ENCODE peak calls at places on chromosome 14, in six cellular contexts. G, X, M, N, T and A are unnamed samples.
A peak's percentile ranks its signal among the peaks of the same experiment; 100 is the strongest.

GRCh38 chr14:71733210-71733883 is 198.9 kb upstream of the RGS6 start:
- DNase-seq in G (no peak), X (no peak), M (no peak), N (no peak), T (no peak), A (no peak)

GRCh38 chr14:22845103-22845394 is 8.7 kb downstream of the MMP14 start:
- DNase-seq in G (no peak), X (no peak), M (no peak), N (no peak), T (no peak), A (no peak)

GRCh38 chr14:56632192-56632591 is 52.6 kb downstream of the TMEM260 start:
- DNase-seq in G (no peak), X (no peak), M (no peak), N (no peak), T (no peak), A (no peak)

GRCh38 chr14:20631821-20632389 is 9.6 kb downstream of the OR6S1 start:
- DNase-seq in G (peak; percentile 56), X (no peak), M (peak; percentile 64), N (peak; percentile 60), T (no peak), A (peak; percentile 56)

GRCh38 chr14:72616811-72617210 is 277.1 kb downstream of the DPF3 start:
- DNase-seq in G (no peak), X (no peak), M (no peak), N (no peak), T (no peak), A (no peak)

GRCh38 chr14:50007123-50007903 is 109.1 kb downstream of the VCPKMT start:
- DNase-seq in G (no peak), X (no peak), M (peak; percentile 90), N (peak; percentile 90), T (no peak), A (peak; percentile 29)

GRCh38 chr14:90697146-90697545 is 119.1 kb downstream of the TTC7B start:
- DNase-seq in G (no peak), X (no peak), M (no peak), N (no peak), T (no peak), A (no peak)

GRCh38 chr14:67955241-67955640 is 135.7 kb downstream of the RAD51B start:
- DNase-seq in G (no peak), X (no peak), M (no peak), N (no peak), T (no peak), A (no peak)

GRCh38 chr14:52117433-52117832 is 48.6 kb upstream of the NID2 start:
- DNase-seq in G (no peak), X (no peak), M (no peak), N (no peak), T (no peak), A (no peak)

GRCh38 chr14:40122978-40123648 is 690.9 kb upstream of the FBXO33 start:
- DNase-seq in G (no peak), X (no peak), M (no peak), N (no peak), T (no peak), A (no peak)

GRCh38 chr14:102015045-102015685 is 50.8 kb downstream of the DYNC1H1 start:
- DNase-seq in G (no peak), X (no peak), M (no peak), N (no peak), T (no peak), A (no peak)

GRCh38 chr14:29262979-29263378 is 496.4 kb downstream of the FOXG1 start:
- DNase-seq in G (no peak), X (no peak), M (no peak), N (no peak), T (no peak), A (no peak)

GRCh38 chr14:28468191-28469151 is 298.1 kb upstream of the FOXG1 start:
- DNase-seq in G (no peak), X (no peak), M (peak; percentile 3), N (peak; percentile 43), T (no peak), A (no peak)

GRCh38 chr14:106417224-106418049 is 891.1 kb downstream of the TMEM121 start:
- DNase-seq in G (peak; percentile 16), X (peak; percentile 82), M (no peak), N (no peak), T (peak; percentile 92), A (no peak)

GRCh38 chr14:92644166-92644565 is 104.3 kb downstream of the LGMN start:
- DNase-seq in G (no peak), X (no peak), M (peak; percentile 87), N (peak; percentile 66), T (no peak), A (no peak)

GRCh38 chr14:95730126-95730525 is 16.2 kb upstream of the TCL1A start:
- DNase-seq in G (no peak), X (no peak), M (no peak), N (no peak), T (no peak), A (no peak)

GRCh38 chr14:36852853-36853634 is 191.4 kb downstream of the PAX9 start:
- DNase-seq in G (no peak), X (no peak), M (no peak), N (no peak), T (no peak), A (no peak)

GRCh38 chr14:24310666-24311604 is at the start of gene LTB4R:
- DNase-seq in G (no peak), X (peak; percentile 63), M (peak; percentile 70), N (no peak), T (peak; percentile 77), A (no peak)

GRCh38 chr14:75724414-75725204 is 63.6 kb downstream of the TTLL5 start:
- DNase-seq in G (no peak), X (no peak), M (no peak), N (no peak), T (no peak), A (no peak)

GRCh38 chr14:57634335-57634734 is 140.7 kb upstream of the CCDC198 start:
- DNase-seq in G (no peak), X (no peak), M (no peak), N (no peak), T (no peak), A (no peak)

GRCh38 chr14:58152569-58152857 is 500 bp upstream of the ARMH4 start:
- DNase-seq in G (no peak), X (no peak), M (no peak), N (no peak), T (no peak), A (no peak)